ENCODE peak calls at places on chromosomes 12 and 14, in ten cellular contexts. V, Z, I, M, A, P, B, F, X and D are unnamed samples.

GRCh38 chr14:53807108-53807507 is 149.5 kb downstream of the BMP4 start:
- DNase-seq in V (no peak), F (no peak), Z (no peak), P (no peak), A (no peak), B (no peak), I (no peak), X (no peak), M (no peak), D (no peak)

GRCh38 chr12:754238-754816 is 1.9 kb downstream of the WNK1 start:
- DNase-seq in B (no peak), M (no peak), Z (no peak), I (no peak), V (no peak), P (no peak), X (no peak), A (peak), F (peak), D (no peak)

GRCh38 chr12:54658306-54659264 is 10.4 kb upstream of the DCD start:
- DNase-seq in A (peak), F (peak), M (no peak), Z (no peak), V (peak), I (no peak), P (no peak), X (peak), B (no peak), D (no peak)

GRCh38 chr12:126483145-126484068 is 1418.2 kb downstream of the AACS start:
- DNase-seq in X (no peak), I (no peak), P (no peak), V (peak), M (no peak), B (no peak), F (peak), A (peak), Z (no peak), D (peak)

GRCh38 chr12:9673404-9674225 is 4.1 kb downstream of the CLEC2D start:
- DNase-seq in F (peak), A (peak), I (peak), B (peak), M (no peak), Z (no peak), X (no peak), P (peak), V (no peak), D (peak)

GRCh38 chr12:52614381-52615207 is 3.8 kb downstream of the KRT73 start:
- DNase-seq in P (no peak), I (no peak), F (no peak), M (no peak), X (no peak), B (no peak), Z (no peak), V (no peak), A (no peak), D (no peak)

GRCh38 chr12:49223122-49223521 is 34.2 kb upstream of the TUBA1A start:
- DNase-seq in I (no peak), A (no peak), P (no peak), B (no peak), V (no peak), M (no peak), F (no peak), X (no peak), Z (no peak), D (no peak)

GRCh38 chr14:21454843-21455550 is 926 bp downstream of the CHD8 start:
- DNase-seq in V (no peak), Z (no peak), P (no peak), B (no peak), A (no peak), I (no peak), X (no peak), F (peak), M (no peak), D (no peak)

GRCh38 chr12:48968004-48968403 is 3.5 kb downstream of the WNT10B start:
- DNase-seq in F (no peak), I (no peak), V (no peak), P (no peak), A (no peak), B (no peak), M (no peak), Z (no peak), X (no peak), D (no peak)

GRCh38 chr14:104117341-104118005 is 20.9 kb upstream of the KIF26A start:
- DNase-seq in F (no peak), B (peak), A (no peak), Z (no peak), X (no peak), I (peak), M (no peak), V (no peak), P (no peak), D (no peak)

GRCh38 chr14:61649283-61649682 is 46.0 kb upstream of the HIF1A start:
- DNase-seq in V (no peak), M (no peak), Z (no peak), A (no peak), P (no peak), X (no peak), I (no peak), B (no peak), F (no peak), D (no peak)

GRCh38 chr14:75430106-75430505 is 2.3 kb downstream of the JDP2 start:
- DNase-seq in F (no peak), Z (no peak), V (no peak), M (no peak), I (no peak), X (no peak), B (no peak), A (no peak), P (no peak), D (no peak)

GRCh38 chr14:31320922-31321779 is 99.2 kb downstream of the HEATR5A start:
- DNase-seq in A (no peak), F (no peak), I (no peak), M (no peak), X (no peak), Z (no peak), B (no peak), V (no peak), P (no peak), D (no peak)

GRCh38 chr12:107196681-107197080 is 103.3 kb upstream of the CRY1 start:
- DNase-seq in M (no peak), P (no peak), B (no peak), X (no peak), Z (no peak), F (no peak), A (peak), I (no peak), V (no peak), D (no peak)

GRCh38 chr14:91405241-91405721 is 12.3 kb downstream of the CCDC88C start:
- DNase-seq in Z (no peak), V (no peak), A (no peak), F (no peak), I (no peak), X (no peak), B (no peak), M (no peak), P (no peak), D (no peak)

GRCh38 chr12:121505513-121505912 is 75.3 kb downstream of the KDM2B start:
- DNase-seq in F (no peak), X (no peak), Z (no peak), I (no peak), A (no peak), B (no peak), P (no peak), V (no peak), M (no peak), D (no peak)

GRCh38 chr12:66137937-66138336 is 7.4 kb upstream of the LLPH start:
- DNase-seq in B (no peak), M (no peak), I (no peak), F (peak), V (no peak), P (no peak), A (no peak), Z (no peak), X (no peak), D (no peak)

GRCh38 chr12:105257321-105257728 is 21.4 kb upstream of the APPL2 start:
- DNase-seq in I (no peak), B (no peak), X (no peak), P (no peak), A (peak), M (no peak), F (peak), Z (no peak), V (no peak), D (peak)

GRCh38 chr12:67677166-67677565 is 28.6 kb downstream of the DYRK2 start:
- DNase-seq in M (no peak), F (no peak), Z (no peak), X (no peak), I (no peak), V (no peak), A (peak), B (no peak), P (no peak), D (no peak)

GRCh38 chr12:102427542-102427923 is 52.8 kb downstream of the IGF1 start:
- DNase-seq in X (no peak), V (no peak), P (no peak), F (no peak), M (no peak), A (no peak), B (peak), I (peak), Z (no peak), D (no peak)

GRCh38 chr12:110046451-110047187 is 1.7 kb downstream of the C12orf76 start:
- DNase-seq in A (no peak), Z (no peak), X (no peak), F (no peak), M (no peak), V (no peak), B (no peak), P (no peak), I (no peak), D (no peak)

GRCh38 chr14:35046751-35047536 is 872 bp downstream of the FAM177A1 start:
- DNase-seq in B (no peak), M (peak), F (no peak), P (no peak), A (peak), X (no peak), Z (peak), I (no peak), V (peak), D (no peak)

GRCh38 chr12:78229491-78230209 is 399.0 kb downstream of the NAV3 start:
- DNase-seq in I (no peak), A (peak), P (no peak), V (peak), F (peak), B (no peak), M (no peak), Z (no peak), X (peak), D (no peak)

GRCh38 chr12:34303091-34303870 is 281.0 kb downstream of the ALG10 start:
- DNase-seq in P (no peak), Z (no peak), X (no peak), M (no peak), F (no peak), A (no peak), V (no peak), I (peak), B (peak), D (no peak)

GRCh38 chr12:15801770-15802393 is 12.7 kb upstream of the EPS8 start:
- DNase-seq in M (no peak), I (no peak), V (no peak), B (no peak), F (no peak), Z (no peak), X (no peak), A (peak), P (no peak), D (no peak)

GRCh38 chr12:6942331-6942665 is 1.3 kb upstream of the RNU7-1 start:
- DNase-seq in B (peak), I (no peak), A (no peak), X (no peak), Z (no peak), M (no peak), P (no peak), V (no peak), F (no peak), D (no peak)

GRCh38 chr12:65122661-65123060 is 1.6 kb upstream of the WIF1 start:
- DNase-seq in B (no peak), Z (no peak), I (no peak), P (no peak), X (no peak), A (no peak), V (no peak), F (no peak), M (no peak), D (no peak)

GRCh38 chr12:104687823-104688573 is 231.2 kb downstream of the CHST11 start:
- DNase-seq in F (no peak), Z (no peak), X (no peak), A (no peak), P (no peak), I (no peak), V (no peak), M (no peak), B (no peak), D (no peak)